ENCODE peak calls at places on chromosomes 13 and 19, in five cellular contexts. One of them, this sample, is unnamed.
A peak's percentile ranks its signal among the peaks of the same experiment; 100 is the strongest.

GRCh38 chr19:51788936-51789795 is 5.8 kb upstream of the FPR3 start:
- DNase-seq in cardiac muscle cell: peak; percentile 53
- DNase-seq in breast epithelium: no peak
- DNase-seq in neuronal stem cell: no peak
- DNase-seq in dorsolateral prefrontal cortex: no peak
- DNase-seq in this sample: no peak

GRCh38 chr13:80716610-80717081 is 375.7 kb upstream of the SPRY2 start:
- DNase-seq in cardiac muscle cell: peak; percentile 83
- DNase-seq in breast epithelium: no peak
- DNase-seq in neuronal stem cell: no peak
- DNase-seq in dorsolateral prefrontal cortex: no peak
- DNase-seq in this sample: no peak

GRCh38 chr19:38024991-38025716 is 118.1 kb downstream of the SIPA1L3 start:
- DNase-seq in cardiac muscle cell: no peak
- DNase-seq in breast epithelium: no peak
- DNase-seq in neuronal stem cell: no peak
- DNase-seq in dorsolateral prefrontal cortex: peak; percentile 38
- DNase-seq in this sample: no peak

GRCh38 chr19:6587998-6588507 is 2.9 kb downstream of the CD70 start:
- DNase-seq in cardiac muscle cell: no peak
- DNase-seq in breast epithelium: no peak
- DNase-seq in neuronal stem cell: no peak
- DNase-seq in dorsolateral prefrontal cortex: no peak
- DNase-seq in this sample: no peak

GRCh38 chr19:48400018-48400742 is 6.7 kb downstream of the GRIN2D start:
- DNase-seq in cardiac muscle cell: peak; percentile 75
- DNase-seq in breast epithelium: no peak
- DNase-seq in neuronal stem cell: no peak
- DNase-seq in dorsolateral prefrontal cortex: no peak
- DNase-seq in this sample: no peak

GRCh38 chr13:76019421-76020044 is 383.4 kb downstream of the LMO7 start:
- DNase-seq in cardiac muscle cell: no peak
- DNase-seq in breast epithelium: no peak
- DNase-seq in neuronal stem cell: no peak
- DNase-seq in dorsolateral prefrontal cortex: peak; percentile 49
- DNase-seq in this sample: peak; percentile 72

GRCh38 chr13:105272660-105273631 is 1262.5 kb downstream of the EFNB2 start:
- DNase-seq in cardiac muscle cell: no peak
- DNase-seq in breast epithelium: no peak
- DNase-seq in neuronal stem cell: no peak
- DNase-seq in dorsolateral prefrontal cortex: no peak
- DNase-seq in this sample: no peak

GRCh38 chr13:103430368-103430767 is 364.2 kb upstream of the SLC10A2 start:
- DNase-seq in cardiac muscle cell: no peak
- DNase-seq in breast epithelium: no peak
- DNase-seq in neuronal stem cell: no peak
- DNase-seq in dorsolateral prefrontal cortex: no peak
- DNase-seq in this sample: no peak

GRCh38 chr19:58563034-58563573 is 4.7 kb upstream of the UBE2M start:
- DNase-seq in cardiac muscle cell: peak; percentile 21
- DNase-seq in breast epithelium: no peak
- DNase-seq in neuronal stem cell: no peak
- DNase-seq in dorsolateral prefrontal cortex: peak; percentile 24
- DNase-seq in this sample: no peak

GRCh38 chr19:34974631-34975030 is 10.6 kb upstream of the ZNF792 start:
- DNase-seq in cardiac muscle cell: peak; percentile 82
- DNase-seq in breast epithelium: no peak
- DNase-seq in neuronal stem cell: no peak
- DNase-seq in dorsolateral prefrontal cortex: no peak
- DNase-seq in this sample: no peak

GRCh38 chr19:38676023-38676877 is 28.8 kb downstream of the ACTN4 start:
- DNase-seq in cardiac muscle cell: peak; percentile 77
- DNase-seq in breast epithelium: no peak
- DNase-seq in neuronal stem cell: no peak
- DNase-seq in dorsolateral prefrontal cortex: no peak
- DNase-seq in this sample: no peak

GRCh38 chr13:57865600-57866294 is 234.2 kb downstream of the PCDH17 start:
- DNase-seq in cardiac muscle cell: no peak
- DNase-seq in breast epithelium: no peak
- DNase-seq in neuronal stem cell: no peak
- DNase-seq in dorsolateral prefrontal cortex: no peak
- DNase-seq in this sample: no peak

GRCh38 chr13:97329331-97329730 is 104.6 kb upstream of the RAP2A start:
- DNase-seq in cardiac muscle cell: peak; percentile 58
- DNase-seq in breast epithelium: peak; percentile 39
- DNase-seq in neuronal stem cell: no peak
- DNase-seq in dorsolateral prefrontal cortex: no peak
- DNase-seq in this sample: no peak
- H3K27ac ChIP-seq in cardiac muscle cell: no peak overlapping the region
- H3K27ac ChIP-seq in breast epithelium: peak overlapping the region; percentile 1
- H3K27ac ChIP-seq in neuronal stem cell: peak overlapping the region; percentile 25
- H3K27ac ChIP-seq in dorsolateral prefrontal cortex: no peak overlapping the region
- H3K27ac ChIP-seq in this sample: no peak overlapping the region

GRCh38 chr19:14496029-14496848 is at the start of gene GIPC1:
- DNase-seq in cardiac muscle cell: peak; percentile 100
- DNase-seq in breast epithelium: peak; percentile 95
- DNase-seq in neuronal stem cell: peak; percentile 99
- DNase-seq in dorsolateral prefrontal cortex: peak; percentile 98
- DNase-seq in this sample: peak; percentile 95

GRCh38 chr19:14496849-14497346 is 971 bp upstream of the GIPC1 start:
- DNase-seq in cardiac muscle cell: no peak
- DNase-seq in breast epithelium: no peak
- DNase-seq in neuronal stem cell: no peak
- DNase-seq in dorsolateral prefrontal cortex: no peak
- DNase-seq in this sample: no peak

GRCh38 chr19:14495678-14496028 is 274 bp downstream of the GIPC1 start:
- DNase-seq in cardiac muscle cell: no peak
- DNase-seq in breast epithelium: no peak
- DNase-seq in neuronal stem cell: no peak
- DNase-seq in dorsolateral prefrontal cortex: no peak
- DNase-seq in this sample: no peak

GRCh38 chr19:14494451-14494850 is 1.5 kb downstream of the GIPC1 start:
- DNase-seq in cardiac muscle cell: no peak
- DNase-seq in breast epithelium: no peak
- DNase-seq in neuronal stem cell: no peak
- DNase-seq in dorsolateral prefrontal cortex: no peak
- DNase-seq in this sample: no peak

DNA sequence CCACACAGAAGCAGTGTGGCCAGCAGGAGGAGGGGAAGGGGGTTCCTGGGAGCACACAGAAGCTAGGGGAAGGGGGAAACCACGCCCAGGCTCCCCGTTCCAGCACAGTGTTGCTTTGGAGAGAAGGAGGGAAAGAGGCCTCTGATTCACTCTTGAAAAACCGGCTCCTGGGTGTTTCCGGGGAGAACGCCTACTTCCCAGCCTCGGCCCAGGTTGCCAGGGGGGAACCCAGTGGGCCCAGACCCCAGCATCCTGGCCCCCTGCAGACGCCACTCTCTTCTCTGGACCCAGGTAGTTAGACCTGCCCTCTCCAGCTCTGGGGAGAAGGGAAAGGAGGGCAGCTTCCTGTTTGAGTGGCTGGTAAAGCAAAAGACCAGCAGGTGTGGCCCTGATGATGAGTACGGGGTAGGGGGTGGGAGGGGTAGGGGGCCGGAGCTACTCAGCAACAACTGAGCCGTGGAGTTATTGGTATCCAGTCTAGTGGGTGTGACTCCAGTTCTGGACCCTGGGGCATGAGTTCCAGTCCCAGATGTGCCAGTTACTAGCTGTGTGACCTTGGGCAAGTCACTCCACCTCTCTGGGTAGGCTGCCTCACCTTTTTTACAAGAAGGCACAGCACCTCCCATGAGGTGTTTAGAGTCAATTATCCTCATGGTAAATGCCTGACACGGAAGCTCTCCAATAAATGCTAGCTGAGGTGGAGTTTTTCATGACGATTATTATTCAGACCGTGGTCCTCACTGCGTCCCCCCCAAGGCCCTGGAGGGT is 833 bp downstream of the GIPC1 start:
- DNase-seq in cardiac muscle cell: no peak
- DNase-seq in breast epithelium: no peak
- DNase-seq in neuronal stem cell: no peak
- DNase-seq in dorsolateral prefrontal cortex: no peak
- DNase-seq in this sample: no peak
- H3K27ac ChIP-seq in cardiac muscle cell: no peak overlapping the region
- H3K27ac ChIP-seq in breast epithelium: peak overlapping the region; percentile 87
- H3K27ac ChIP-seq in neuronal stem cell: no peak overlapping the region
- H3K27ac ChIP-seq in dorsolateral prefrontal cortex: peak overlapping the region; percentile 93
- H3K27ac ChIP-seq in this sample: peak overlapping the region; percentile 85

GRCh38 chr13:41139296-41139966 is 6.8 kb upstream of the KBTBD6 start:
- DNase-seq in cardiac muscle cell: no peak
- DNase-seq in breast epithelium: no peak
- DNase-seq in neuronal stem cell: no peak
- DNase-seq in dorsolateral prefrontal cortex: no peak
- DNase-seq in this sample: no peak

GRCh38 chr13:41137951-41138350 is 5.3 kb upstream of the KBTBD6 start:
- DNase-seq in cardiac muscle cell: peak; percentile 16
- DNase-seq in breast epithelium: no peak
- DNase-seq in neuronal stem cell: no peak
- DNase-seq in dorsolateral prefrontal cortex: no peak
- DNase-seq in this sample: no peak

GRCh38 chr13:41136396-41137031 is 3.9 kb upstream of the KBTBD6 start:
- DNase-seq in cardiac muscle cell: no peak
- DNase-seq in breast epithelium: no peak
- DNase-seq in neuronal stem cell: no peak
- DNase-seq in dorsolateral prefrontal cortex: no peak
- DNase-seq in this sample: no peak

GRCh38 chr13:41133951-41134350 is 1.3 kb upstream of the KBTBD6 start:
- DNase-seq in cardiac muscle cell: no peak
- DNase-seq in breast epithelium: no peak
- DNase-seq in neuronal stem cell: no peak
- DNase-seq in dorsolateral prefrontal cortex: no peak
- DNase-seq in this sample: no peak

GRCh38 chr13:41137241-41137640 is 4.6 kb upstream of the KBTBD6 start:
- DNase-seq in cardiac muscle cell: no peak
- DNase-seq in breast epithelium: no peak
- DNase-seq in neuronal stem cell: no peak
- DNase-seq in dorsolateral prefrontal cortex: no peak
- DNase-seq in this sample: no peak
- H3K27ac ChIP-seq in cardiac muscle cell: no peak overlapping the region
- H3K27ac ChIP-seq in breast epithelium: no peak overlapping the region
- H3K27ac ChIP-seq in neuronal stem cell: no peak overlapping the region
- H3K27ac ChIP-seq in dorsolateral prefrontal cortex: no peak overlapping the region
- H3K27ac ChIP-seq in this sample: no peak overlapping the region

GRCh38 chr13:106369091-106369490 is 166.4 kb downstream of the EFNB2 start:
- DNase-seq in cardiac muscle cell: peak; percentile 32
- DNase-seq in breast epithelium: no peak
- DNase-seq in neuronal stem cell: peak; percentile 29
- DNase-seq in dorsolateral prefrontal cortex: no peak
- DNase-seq in this sample: no peak

GRCh38 chr13:106372199-106373160 is 163.0 kb downstream of the EFNB2 start:
- DNase-seq in cardiac muscle cell: peak; percentile 52
- DNase-seq in breast epithelium: no peak
- DNase-seq in neuronal stem cell: no peak
- DNase-seq in dorsolateral prefrontal cortex: no peak
- DNase-seq in this sample: no peak

GRCh38 chr13:106367361-106367781 is 168.1 kb downstream of the EFNB2 start:
- DNase-seq in cardiac muscle cell: no peak
- DNase-seq in breast epithelium: no peak
- DNase-seq in neuronal stem cell: no peak
- DNase-seq in dorsolateral prefrontal cortex: no peak
- DNase-seq in this sample: no peak

GRCh38 chr13:106371024-106371423 is 164.4 kb downstream of the EFNB2 start:
- DNase-seq in cardiac muscle cell: no peak
- DNase-seq in breast epithelium: no peak
- DNase-seq in neuronal stem cell: no peak
- DNase-seq in dorsolateral prefrontal cortex: no peak
- DNase-seq in this sample: no peak

GRCh38 chr13:106369858-106370257 is 165.6 kb downstream of the EFNB2 start:
- DNase-seq in cardiac muscle cell: no peak
- DNase-seq in breast epithelium: no peak
- DNase-seq in neuronal stem cell: no peak
- DNase-seq in dorsolateral prefrontal cortex: no peak
- DNase-seq in this sample: no peak
- H3K27ac ChIP-seq in cardiac muscle cell: no peak overlapping the region
- H3K27ac ChIP-seq in breast epithelium: no peak overlapping the region
- H3K27ac ChIP-seq in neuronal stem cell: no peak overlapping the region
- H3K27ac ChIP-seq in dorsolateral prefrontal cortex: no peak overlapping the region
- H3K27ac ChIP-seq in this sample: no peak overlapping the region

DNA sequence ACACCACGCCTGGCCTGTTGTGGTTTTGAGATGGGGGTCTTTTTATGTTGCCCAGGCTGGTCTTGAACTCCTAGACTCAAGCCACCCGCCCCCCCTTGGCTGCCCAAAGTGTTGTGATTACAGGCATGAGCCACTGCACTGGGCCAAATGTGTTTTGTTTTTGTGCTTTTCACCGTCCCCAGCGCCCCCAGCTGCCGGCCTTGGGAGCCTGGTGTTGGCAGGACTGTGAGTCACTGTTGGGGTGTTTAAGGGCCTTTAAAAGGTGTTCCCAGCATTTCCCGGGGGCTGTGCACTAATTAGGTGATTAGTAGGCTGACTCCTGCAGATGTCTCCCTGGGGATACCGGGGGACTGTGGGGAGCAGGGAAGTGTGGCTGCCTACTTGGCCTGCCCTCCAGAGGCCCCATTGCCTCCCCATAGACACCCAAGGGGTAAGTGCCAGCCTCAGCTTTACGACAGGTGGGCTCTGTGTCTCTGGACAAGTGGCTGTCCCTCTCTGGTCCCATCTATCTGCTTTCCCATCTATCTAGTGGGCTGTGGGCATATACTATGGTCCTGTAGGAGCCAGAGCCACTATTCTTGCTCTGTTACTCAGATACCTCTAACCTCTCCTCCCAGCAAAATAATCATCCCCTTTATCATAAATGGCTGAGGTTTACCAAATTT is 11.8 kb upstream of the TLE5 start:
- DNase-seq in cardiac muscle cell: peak; percentile 45
- DNase-seq in breast epithelium: no peak
- DNase-seq in neuronal stem cell: no peak
- DNase-seq in dorsolateral prefrontal cortex: no peak
- DNase-seq in this sample: no peak
- H3K27ac ChIP-seq in cardiac muscle cell: no peak overlapping the region
- H3K27ac ChIP-seq in breast epithelium: no peak overlapping the region
- H3K27ac ChIP-seq in neuronal stem cell: no peak overlapping the region
- H3K27ac ChIP-seq in dorsolateral prefrontal cortex: no peak overlapping the region
- H3K27ac ChIP-seq in this sample: no peak overlapping the region